ENCODE peak calls at places on chromosomes 13 and 19, in six cellular contexts. A is tibial artery; Z is endodermal cell; K is CD8-positive, alpha-beta T cell; T is mucosa of descending colon; Y is right cardiac atrium. U is an unnamed sample.

GRCh38 chr13:37889102-37889501 is 19.5 kb upstream of the TRPC4 start:
- DNase-seq in A (no peak), Z (no peak), K (no peak), T (no peak), Y (no peak), U (no peak)

GRCh38 chr19:19823916-19824315 is 2.4 kb upstream of the ZNF506 start:
- DNase-seq in A (no peak), Z (no peak), K (no peak), T (no peak), Y (no peak), U (no peak)

GRCh38 chr19:648305-648704 is 8.6 kb downstream of the FGF22 start:
- DNase-seq in A (no peak), Z (no peak), K (no peak), T (no peak), Y (no peak), U (no peak)

GRCh38 chr13:31053896-31054295 is 107.8 kb downstream of the HSPH1 start:
- DNase-seq in A (no peak), Z (no peak), K (no peak), T (no peak), Y (no peak), U (no peak)

GRCh38 chr19:17074628-17075034 is 621 bp downstream of the HAUS8 start:
- DNase-seq in A (no peak), Z (no peak), K (no peak), T (no peak), Y (no peak), U (no peak)

GRCh38 chr13:99792079-99792921 is 179.3 kb downstream of the ZIC5 start:
- DNase-seq in A (no peak), Z (peak), K (no peak), T (no peak), Y (no peak), U (no peak)

GRCh38 chr13:93226623-93227279 is at the start of gene GPC6:
- DNase-seq in A (no peak), Z (peak), K (no peak), T (no peak), Y (peak), U (peak)

GRCh38 chr19:5196832-5197231 is 143.8 kb downstream of the PTPRS start:
- DNase-seq in A (no peak), Z (no peak), K (no peak), T (no peak), Y (no peak), U (no peak)

GRCh38 chr13:51590966-51591627 is 6.8 kb downstream of the WDFY2 start:
- DNase-seq in A (peak), Z (no peak), K (no peak), T (no peak), Y (no peak), U (peak)

GRCh38 chr19:8506402-8506957 is 4.0 kb upstream of the PRAM1 start:
- DNase-seq in A (no peak), Z (peak), K (no peak), T (no peak), Y (no peak), U (no peak)

GRCh38 chr19:10611907-10612306 is 13.4 kb upstream of the SLC44A2 start:
- DNase-seq in A (no peak), Z (no peak), K (no peak), T (no peak), Y (no peak), U (no peak)

GRCh38 chr13:62302341-62302740 is 886.7 kb upstream of the PCDH20 start:
- DNase-seq in A (no peak), Z (no peak), K (no peak), T (no peak), Y (no peak), U (no peak)

GRCh38 chr19:14363203-14364097 is 17.8 kb upstream of the ADGRE5 start:
- DNase-seq in A (peak), Z (peak), K (peak), T (peak), Y (peak), U (no peak)

GRCh38 chr13:35789335-35790166 is 313.1 kb upstream of the MAB21L1 start:
- DNase-seq in A (no peak), Z (no peak), K (no peak), T (no peak), Y (no peak), U (no peak)

GRCh38 chr19:4457654-4458406 is at the start of gene UBXN6:
- DNase-seq in A (peak), Z (peak), K (peak), T (peak), Y (peak), U (peak)

GRCh38 chr19:29971648-29972047 is 29.6 kb downstream of the URI1 start:
- DNase-seq in A (no peak), Z (no peak), K (no peak), T (no peak), Y (no peak), U (no peak)

GRCh38 chr19:35843676-35844481 is 8.4 kb downstream of the NPHS1 start:
- DNase-seq in A (no peak), Z (peak), K (no peak), T (peak), Y (peak), U (no peak)

GRCh38 chr19:20244356-20244755 is 77.3 kb downstream of the ZNF486 start:
- DNase-seq in A (no peak), Z (no peak), K (no peak), T (no peak), Y (no peak), U (no peak)

GRCh38 chr19:35468637-35469036 is 20.6 kb downstream of the FFAR2 start:
- DNase-seq in A (no peak), Z (peak), K (peak), T (peak), Y (peak), U (no peak)

GRCh38 chr13:29284726-29285125 is 310.8 kb downstream of the SLC7A1 start:
- DNase-seq in A (no peak), Z (no peak), K (no peak), T (no peak), Y (no peak), U (no peak)

GRCh38 chr13:33169273-33169980 is 116.1 kb downstream of the STARD13 start:
- DNase-seq in A (no peak), Z (no peak), K (no peak), T (no peak), Y (no peak), U (peak)

GRCh38 chr13:27245610-27246009 is 5.7 kb upstream of the RPL21 start:
- DNase-seq in A (no peak), Z (no peak), K (no peak), T (no peak), Y (no peak), U (no peak)

GRCh38 chr19:46659151-46660007 is 1.6 kb downstream of the DACT3 start:
- DNase-seq in A (peak), Z (peak), K (no peak), T (peak), Y (peak), U (no peak)

DNA sequence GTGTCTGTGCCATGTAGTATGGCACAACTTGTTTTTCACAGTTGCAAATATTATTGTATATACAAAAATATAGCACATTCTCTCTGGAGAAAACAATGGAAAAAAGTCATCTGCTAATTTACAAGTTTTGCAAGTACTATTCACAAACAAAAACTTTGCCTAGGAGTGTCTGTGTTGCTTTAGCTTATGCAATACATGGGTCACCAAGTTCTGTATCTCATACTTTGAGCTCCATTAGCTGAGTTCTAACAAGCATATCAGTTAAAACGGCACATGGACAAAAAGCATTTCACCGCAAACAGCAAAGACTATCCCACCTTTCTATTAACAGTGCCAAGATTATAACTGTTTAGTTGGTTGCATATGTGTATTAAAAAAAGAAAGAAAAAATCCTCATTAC is 4.6 kb downstream of the SPRY2 start:
- DNase-seq in A (no peak), Z (no peak), K (no peak), T (no peak), Y (no peak), U (no peak)
- H3K4me3 ChIP-seq in A (peak), Z (peak), K (no peak), T (no peak), Y (peak), U (peak)

DNA sequence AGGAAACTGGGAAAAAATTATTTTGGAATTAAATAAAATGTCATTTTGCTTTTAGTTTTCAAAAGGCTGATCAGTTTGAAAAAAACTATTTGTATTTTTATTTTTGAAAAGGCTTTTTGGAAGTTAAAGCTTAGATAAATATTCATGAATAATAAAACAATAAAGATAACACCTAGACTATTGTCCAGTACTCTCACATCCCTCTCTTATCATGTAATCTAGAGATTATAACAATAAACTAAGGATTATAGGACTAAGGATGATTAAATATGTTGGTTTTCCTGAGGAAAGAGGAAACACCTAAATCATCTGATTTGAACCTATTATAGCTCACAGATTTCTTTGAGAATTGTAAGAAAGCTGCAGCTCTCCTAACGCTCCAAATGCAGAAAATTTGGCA is 81.4 kb upstream of the AKAP11 start:
- DNase-seq in A (no peak), Z (no peak), K (no peak), T (no peak), Y (no peak), U (no peak)
- H3K4me3 ChIP-seq in A (no peak), Z (no peak), K (no peak), T (no peak), Y (no peak), U (no peak)

DNA sequence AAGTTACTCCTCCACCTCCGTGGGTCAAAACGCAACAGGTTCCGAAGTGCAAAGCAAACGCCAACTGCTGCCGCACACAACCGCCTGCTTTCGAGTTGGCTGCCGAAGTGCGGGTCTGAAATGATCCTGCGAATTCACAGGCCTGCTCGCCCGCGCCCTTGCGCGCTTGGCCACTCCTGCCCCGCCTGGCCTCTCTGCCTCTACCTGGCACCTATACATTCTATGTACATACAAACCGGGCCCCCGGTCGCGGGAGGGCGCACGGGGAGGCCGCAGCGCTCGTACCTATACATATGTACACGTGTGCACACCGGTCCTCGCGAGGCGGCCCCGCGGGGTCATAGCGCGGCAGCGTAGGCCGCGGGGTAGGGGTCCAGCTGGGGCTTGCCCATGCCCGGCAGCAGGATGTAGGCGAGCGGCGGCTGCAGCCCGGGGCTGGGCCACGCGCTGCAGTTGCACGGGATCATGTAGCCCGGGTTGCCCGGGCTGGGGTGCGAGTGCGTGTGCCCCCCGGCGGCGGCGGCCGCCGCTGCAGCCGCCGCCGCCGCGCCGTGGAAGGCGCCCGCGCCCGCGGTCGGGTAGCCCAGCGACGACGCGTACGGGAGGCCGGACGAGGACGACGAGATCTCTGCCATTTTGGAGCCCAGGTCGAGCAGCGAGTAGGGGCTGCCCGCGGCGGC is 1.3 kb downstream of the SOX21 start:
- DNase-seq in A (no peak), Z (peak), K (no peak), T (peak), Y (no peak), U (no peak)
- H3K4me3 ChIP-seq in A (peak), Z (peak), K (no peak), T (no peak), Y (peak), U (peak)

GRCh38 chr19:40223135-40223822 is 3.2 kb downstream of the CCNP start:
- DNase-seq in A (no peak), Z (peak), K (peak), T (peak), Y (peak), U (no peak)
- H3K4me3 ChIP-seq in A (no peak), Z (no peak), K (peak), T (no peak), Y (no peak), U (no peak)

GRCh38 chr13:20492036-20492435 is 33.6 kb downstream of the CRYL1 start:
- DNase-seq in A (no peak), Z (no peak), K (no peak), T (no peak), Y (no peak), U (no peak)

GRCh38 chr13:20492641-20493040 is 33.0 kb downstream of the CRYL1 start:
- DNase-seq in A (no peak), Z (peak), K (peak), T (no peak), Y (no peak), U (no peak)

GRCh38 chr13:20487927-20488326 is 37.7 kb downstream of the CRYL1 start:
- DNase-seq in A (no peak), Z (no peak), K (no peak), T (no peak), Y (no peak), U (no peak)

GRCh38 chr13:20494656-20495055 is 31.0 kb downstream of the CRYL1 start:
- DNase-seq in A (no peak), Z (no peak), K (no peak), T (no peak), Y (no peak), U (no peak)

DNA sequence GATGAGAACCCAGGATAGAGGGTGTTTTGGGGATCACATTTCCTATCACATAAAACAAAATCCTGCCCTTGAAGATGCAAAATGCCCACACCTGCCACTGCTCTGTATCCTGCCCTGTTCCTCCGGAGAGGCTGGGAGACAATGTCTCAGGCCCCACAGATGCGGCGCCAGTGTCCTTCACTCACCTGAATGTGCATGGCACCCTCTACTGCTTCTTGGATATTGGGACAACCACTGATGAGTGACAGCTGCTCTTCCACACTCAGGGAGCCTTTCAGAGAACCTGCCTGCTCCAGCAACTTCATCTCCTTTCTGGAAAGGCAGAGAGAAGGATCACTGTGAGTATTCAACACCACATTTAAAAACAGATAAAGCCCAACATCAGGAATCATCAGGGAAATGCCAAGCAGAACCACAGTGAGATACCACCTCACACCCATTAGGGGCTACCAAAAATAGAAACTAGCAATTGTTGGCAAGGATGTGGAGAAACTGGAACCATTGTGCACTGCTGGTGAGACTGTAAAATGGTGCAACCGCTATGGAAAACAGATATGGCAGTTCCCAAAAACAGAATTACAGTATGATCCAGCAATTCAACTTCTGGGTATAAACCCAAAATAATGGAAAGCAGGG is 36.4 kb downstream of the CRYL1 start:
- DNase-seq in A (peak), Z (peak), K (no peak), T (no peak), Y (no peak), U (no peak)
- H3K4me3 ChIP-seq in A (no peak), Z (no peak), K (no peak), T (no peak), Y (no peak), U (no peak)

DNA sequence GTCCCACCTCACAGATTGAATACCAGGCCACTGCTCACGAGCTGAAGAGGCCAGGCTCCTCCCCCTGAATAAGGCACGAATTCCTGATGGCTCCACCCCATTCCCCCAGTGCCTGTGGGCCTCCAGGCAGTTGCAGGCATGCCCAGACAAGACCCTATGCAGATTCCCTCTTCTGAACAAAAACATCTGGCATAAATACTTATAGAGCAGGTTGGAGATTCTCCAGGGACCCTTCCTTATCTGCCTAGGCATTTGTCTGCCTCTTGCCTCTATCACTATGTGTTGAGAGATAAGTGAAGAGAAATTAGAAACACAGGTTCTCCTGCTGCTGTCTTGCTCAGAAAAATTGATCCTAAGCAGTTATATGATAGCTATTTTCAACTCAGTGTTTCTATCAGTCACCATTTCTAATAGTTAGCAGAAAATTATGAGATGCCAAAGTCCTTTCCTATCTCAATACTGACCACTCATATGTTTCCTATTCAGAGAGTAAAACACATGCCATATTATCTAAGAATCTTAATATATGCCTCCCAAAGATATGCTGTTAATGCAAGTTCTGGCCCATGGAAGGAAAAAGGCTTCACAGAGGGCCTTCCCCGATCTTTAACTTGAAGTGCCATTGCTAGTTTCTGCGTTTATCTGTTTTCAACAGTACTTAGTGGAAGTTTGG is 364.0 kb downstream of the KCTD12 start:
- DNase-seq in A (no peak), Z (peak), K (no peak), T (no peak), Y (no peak), U (no peak)
- H3K4me3 ChIP-seq in A (no peak), Z (no peak), K (no peak), T (no peak), Y (no peak), U (no peak)

GRCh38 chr19:44718441-44719261 is 19.7 kb downstream of the CEACAM16 start:
- DNase-seq in A (peak), Z (peak), K (no peak), T (peak), Y (peak), U (no peak)
- H3K4me3 ChIP-seq in A (peak), Z (no peak), K (no peak), T (no peak), Y (peak), U (no peak)

GRCh38 chr13:23161176-23161825 is 19.5 kb upstream of the SGCG start:
- DNase-seq in A (no peak), Z (no peak), K (no peak), T (no peak), Y (no peak), U (no peak)
- H3K4me3 ChIP-seq in A (no peak), Z (no peak), K (no peak), T (no peak), Y (no peak), U (no peak)

GRCh38 chr19:56405062-56405461 is 930 bp downstream of the ZNF583 start:
- DNase-seq in A (no peak), Z (no peak), K (no peak), T (no peak), Y (no peak), U (no peak)
- H3K4me3 ChIP-seq in A (no peak), Z (peak), K (peak), T (no peak), Y (no peak), U (peak)

U was measured in skeletal muscle cell.